ENCODE peak calls at places on chromosomes 7 and 10, in five cellular contexts. E is mesothelial cell of epicardium, J is glutamatergic neuron, L is pancreas, M is heart left ventricle. B is an unnamed sample.

GRCh38 chr10:48607356-48608278 is 2.7 kb upstream of the ARHGAP22 start:
- DNase-seq in J (no peak), L (no peak), E (no peak), M (no peak), B (no peak)

GRCh38 chr10:127431525-127431924 is 117.6 kb upstream of the NPS start:
- DNase-seq in L (no peak), J (no peak), E (no peak), M (no peak), B (no peak)

GRCh38 chr10:124249196-124249595 is 155.8 kb upstream of the CHST15 start:
- DNase-seq in E (no peak), M (no peak), J (no peak), L (no peak), B (no peak)

GRCh38 chr7:70470751-70471150 is 661.2 kb upstream of the GALNT17 start:
- DNase-seq in E (no peak), J (no peak), M (no peak), L (no peak), B (no peak)

GRCh38 chr7:26860361-26860760 is 4.0 kb downstream of the SKAP2 start:
- DNase-seq in E (no peak), L (no peak), M (no peak), J (no peak), B (no peak)

GRCh38 chr7:91168766-91169518 is 95.3 kb upstream of the FZD1 start:
- DNase-seq in J (peak; percentile 43), E (no peak), M (no peak), L (no peak), B (no peak)

GRCh38 chr10:103153765-103154197 is 39.3 kb downstream of the NT5C2 start:
- DNase-seq in L (no peak), E (no peak), M (no peak), J (no peak), B (no peak)

GRCh38 chr10:10149899-10150298 is 867.8 kb upstream of the CELF2 start:
- DNase-seq in J (no peak), L (no peak), E (no peak), M (no peak), B (no peak)

GRCh38 chr10:114103286-114103685 is 59.6 kb downstream of the ADRB1 start:
- DNase-seq in M (no peak), J (no peak), L (no peak), E (no peak), B (no peak)

GRCh38 chr7:32673275-32673983 is 178.1 kb downstream of the AVL9 start:
- DNase-seq in J (no peak), E (no peak), L (no peak), M (no peak), B (no peak)

GRCh38 chr10:50426485-50426884 is 175.2 kb upstream of the ASAH2 start:
- DNase-seq in M (no peak), L (no peak), J (no peak), E (no peak), B (no peak)

GRCh38 chr7:96224682-96225081 is 97.2 kb downstream of the SLC25A13 start:
- DNase-seq in E (no peak), L (no peak), M (no peak), J (peak; percentile 17), B (no peak)

GRCh38 chr10:32938554-32939061 is 19.4 kb downstream of the ITGB1 start:
- DNase-seq in M (peak; percentile 61), E (no peak), L (peak; percentile 39), J (peak; percentile 73), B (peak; percentile 39)

GRCh38 chr10:128540806-128541739 is 414.9 kb upstream of the MKI67 start:
- DNase-seq in M (peak; percentile 42), L (peak; percentile 13), E (peak; percentile 54), J (peak; percentile 65), B (peak; percentile 36)

GRCh38 chr7:99554929-99555328 is 3.0 kb upstream of the FAM200A start:
- DNase-seq in J (no peak), E (no peak), L (no peak), M (no peak), B (no peak)

GRCh38 chr7:35463751-35464150 is 209.9 kb upstream of the TBX20 start:
- DNase-seq in J (no peak), M (no peak), E (no peak), L (no peak), B (no peak)

GRCh38 chr10:130968964-130969363 is 342.6 kb downstream of the TCERG1L start:
- DNase-seq in L (no peak), J (no peak), M (no peak), E (peak; percentile 6), B (no peak)

GRCh38 chr10:71133710-71134686 is 78.4 kb upstream of the UNC5B start:
- DNase-seq in M (no peak), J (no peak), E (no peak), L (no peak), B (no peak)

GRCh38 chr7:95582578-95583293 is 13.6 kb downstream of the PDK4 start:
- DNase-seq in E (no peak), L (no peak), M (no peak), J (no peak), B (no peak)

GRCh38 chr7:42790196-42790595 is 121.7 kb downstream of the C7orf25 start:
- DNase-seq in E (no peak), L (no peak), M (no peak), J (no peak), B (no peak)

GRCh38 chr7:16089801-16090200 is 331.5 kb downstream of the CRPPA start:
- DNase-seq in M (no peak), L (no peak), E (no peak), J (no peak), B (no peak)

GRCh38 chr7:24608504-24608903 is 35.3 kb downstream of the PALS2 start:
- DNase-seq in J (no peak), L (no peak), M (no peak), E (no peak), B (no peak)

DNA sequence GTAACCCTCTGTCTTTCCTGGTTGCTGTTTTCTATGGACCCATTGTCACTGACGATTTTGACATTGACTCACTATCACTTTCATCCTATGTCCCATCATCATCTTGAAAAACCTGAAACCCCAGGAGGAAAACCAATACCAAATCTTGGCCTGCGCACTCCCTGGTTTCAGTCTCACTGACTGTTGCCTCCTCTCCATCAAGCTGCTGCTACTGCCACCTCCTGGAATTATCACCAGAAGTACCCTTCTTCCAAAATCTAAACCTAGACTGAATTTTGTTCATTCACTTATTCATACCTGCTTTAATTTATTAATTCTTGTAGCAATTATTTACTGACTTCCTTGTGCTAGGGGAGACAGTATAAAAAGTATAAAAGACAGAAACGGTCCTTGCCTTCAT is 44.5 kb upstream of the ACBD5 start:
- DNase-seq in J (no peak), M (no peak), L (no peak), E (no peak), B (no peak)
- TF ChIP-seq CTCF in J (no peak), M (no peak), L (no peak), E (no peak), B (no peak)

DNA sequence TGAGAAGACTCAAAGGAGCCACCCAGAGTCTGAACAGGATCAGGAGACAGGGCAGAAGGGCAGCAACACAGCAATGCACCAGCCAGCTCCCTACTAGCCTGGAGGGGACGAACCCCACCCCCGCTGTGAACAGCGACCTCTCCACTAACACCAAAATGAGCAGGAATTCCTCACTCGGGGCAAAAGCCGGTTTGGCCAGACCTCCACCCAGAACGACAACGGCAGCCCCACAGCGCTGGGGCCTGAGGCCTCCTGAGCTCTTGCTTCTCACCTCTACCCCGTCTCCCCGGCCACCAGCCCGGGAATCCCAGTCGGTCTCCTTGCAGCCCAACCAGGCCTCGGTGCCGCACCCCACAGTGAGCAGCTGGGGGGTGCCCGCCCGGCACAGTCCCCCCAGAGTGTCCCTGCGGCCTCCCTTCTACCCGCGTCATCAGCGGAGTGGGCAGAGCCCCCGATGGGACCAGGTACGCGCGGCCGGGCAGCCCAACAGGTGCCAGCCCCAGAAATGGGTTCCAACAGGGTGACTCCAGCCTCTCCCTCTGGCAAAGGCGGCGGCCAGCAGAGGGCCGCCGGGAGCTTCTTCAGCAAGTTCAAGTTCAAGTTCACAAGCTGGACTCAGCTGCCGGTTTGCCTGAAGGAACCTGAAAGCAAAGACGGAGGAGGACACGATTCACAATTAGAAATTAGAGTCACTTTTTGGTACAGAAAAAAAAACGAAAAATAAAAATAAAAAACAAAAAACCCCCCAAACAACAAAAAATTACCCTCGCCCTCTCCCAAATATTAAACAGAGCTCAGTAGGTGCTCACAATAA is 129.0 kb downstream of the MARCHF5 start:
- DNase-seq in J (peak; percentile 35), E (no peak), L (peak; percentile 48), M (peak; percentile 69), B (no peak)
- TF ChIP-seq CTCF in J (no peak), E (no peak), L (no peak), M (peak; percentile 22), B (no peak)

GRCh38 chr7:123366991-123367390 is 167.2 kb upstream of the SLC13A1 start:
- DNase-seq in J (no peak), L (no peak), E (no peak), M (no peak), B (no peak)

GRCh38 chr7:123372368-123372767 is 162.0 kb downstream of the IQUB start:
- DNase-seq in M (no peak), E (no peak), J (no peak), L (no peak), B (no peak)

DNA sequence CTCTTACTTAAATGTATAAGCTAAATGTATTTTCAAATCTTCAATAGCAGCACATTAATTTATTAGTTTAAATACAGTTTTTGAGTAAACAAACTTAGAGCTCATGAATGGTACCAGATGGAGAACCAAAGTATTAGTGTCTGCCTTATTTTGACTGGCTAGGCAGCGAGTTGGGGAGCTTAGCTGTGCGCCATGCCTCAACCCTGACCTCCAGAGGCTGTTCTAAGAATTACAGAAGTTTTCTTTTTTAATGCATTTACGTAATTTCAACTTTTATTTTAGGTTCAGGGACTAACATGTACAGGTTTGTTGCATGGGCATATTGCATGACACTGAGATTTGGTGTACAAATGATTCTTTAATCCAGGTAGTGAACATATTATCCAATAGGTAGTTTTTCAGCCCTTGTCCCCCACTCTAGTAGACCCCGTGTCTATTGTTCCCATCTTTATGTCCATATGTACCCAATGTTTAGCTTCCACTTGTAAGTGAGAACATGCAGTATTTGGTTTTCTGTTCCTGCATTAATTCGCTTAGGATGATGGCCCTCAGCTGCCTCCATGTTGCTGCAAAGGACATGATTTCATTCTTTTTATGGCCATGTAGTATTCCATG is 166.8 kb downstream of the IQUB start:
- DNase-seq in E (no peak), L (peak; percentile 26), M (no peak), J (peak; percentile 22), B (peak; percentile 25)
- TF ChIP-seq CTCF in E (peak; percentile 51), L (peak; percentile 34), M (peak; percentile 45), J (peak; percentile 78), B (peak; percentile 83)

GRCh38 chr10:27601519-27601918 is 97.4 kb downstream of the RAB18 start:
- DNase-seq in M (no peak), E (no peak), L (no peak), J (no peak), B (no peak)

GRCh38 chr10:27599546-27599945 is 95.4 kb downstream of the RAB18 start:
- DNase-seq in J (no peak), M (no peak), E (no peak), L (no peak), B (no peak)

GRCh38 chr10:27603104-27603503 is 99.0 kb downstream of the RAB18 start:
- DNase-seq in L (no peak), J (no peak), E (no peak), M (no peak), B (no peak)

GRCh38 chr10:27601937-27602538 is 97.9 kb downstream of the RAB18 start:
- DNase-seq in M (no peak), J (no peak), E (no peak), L (no peak), B (no peak)

DNA sequence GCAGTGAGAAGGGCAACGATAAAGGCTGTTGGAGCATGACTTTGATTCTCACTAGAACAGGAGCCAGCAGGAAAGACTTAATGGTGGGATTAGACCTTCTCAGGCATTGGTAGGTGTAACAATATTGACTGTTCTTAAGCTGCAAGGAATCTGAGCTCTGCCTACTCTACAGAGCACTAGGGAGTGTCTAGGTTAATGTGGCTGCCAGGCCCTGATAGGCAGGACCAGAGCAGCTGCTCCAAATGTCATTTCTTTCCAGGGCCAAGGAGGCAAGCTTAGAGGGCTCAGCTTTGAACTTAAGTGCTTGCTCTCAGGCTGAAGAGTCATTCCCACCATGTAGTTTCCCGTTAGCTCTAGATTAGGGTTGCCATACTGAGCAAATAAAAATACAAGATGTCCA is 96.8 kb downstream of the RAB18 start:
- DNase-seq in L (no peak), J (no peak), M (no peak), E (no peak), B (no peak)
- TF ChIP-seq CTCF in L (no peak), J (no peak), M (no peak), E (no peak), B (no peak)

B was measured in neural crest cell.